ENCODE peak calls at places on chromosomes 4 and X, in six cellular contexts. V is H9, J is neuronal stem cell, Z is mesenchymal stem cell, T is trophoblast cell, K is H1. A is an unnamed sample.
A peak's percentile ranks its signal among the peaks of the same experiment; 100 is the strongest.

GRCh38 chrX:109830157-109830703 is 97.2 kb upstream of the ACSL4 start:
- DNase-seq in V (no peak), J (no peak), Z (no peak), T (no peak), K (no peak), A (no peak)

GRCh38 chrX:53682885-53683555 is 3.5 kb downstream of the HUWE1 start:
- DNase-seq in V (peak; percentile 52), J (no peak), Z (peak; percentile 82), T (peak; percentile 57), K (peak; percentile 46), A (peak; percentile 50)

GRCh38 chr4:7773401-7774187 is 166.1 kb downstream of the AFAP1 start:
- DNase-seq in V (no peak), J (no peak), Z (no peak), T (no peak), K (no peak), A (no peak)

GRCh38 chrX:25151749-25152148 is 136.0 kb upstream of the ARX start:
- DNase-seq in V (no peak), J (no peak), Z (no peak), T (no peak), K (no peak), A (no peak)

GRCh38 chr4:17492058-17492741 is 19.7 kb downstream of the QDPR start:
- DNase-seq in V (no peak), J (no peak), Z (peak; percentile 20), T (no peak), K (no peak), A (no peak)

GRCh38 chr4:29310252-29310651 is 1409.9 kb upstream of the PCDH7 start:
- DNase-seq in V (no peak), J (no peak), Z (no peak), T (no peak), K (no peak), A (peak; percentile 28)

GRCh38 chr4:87103691-87104187 is 116.7 kb downstream of the KLHL8 start:
- DNase-seq in V (no peak), J (no peak), Z (peak; percentile 73), T (peak; percentile 79), K (no peak), A (peak; percentile 84)

GRCh38 chrX:15739886-15740285 is 1.8 kb downstream of the CA5B start:
- DNase-seq in V (no peak), J (no peak), Z (no peak), T (no peak), K (no peak), A (peak; percentile 16)

GRCh38 chrX:133364201-133364600 is 51.1 kb downstream of the GPC4 start:
- DNase-seq in V (no peak), J (no peak), Z (no peak), T (no peak), K (no peak), A (peak; percentile 1)

GRCh38 chr4:182823576-182823975 is 93.6 kb downstream of the DCTD start:
- DNase-seq in V (no peak), J (no peak), Z (no peak), T (no peak), K (no peak), A (no peak)

GRCh38 chrX:79161655-79162054 is 17.2 kb downstream of the GPR174 start:
- DNase-seq in V (no peak), J (no peak), Z (no peak), T (no peak), K (no peak), A (no peak)

GRCh38 chrX:138287200-138287865 is 424.2 kb downstream of the FGF13 start:
- DNase-seq in V (no peak), J (no peak), Z (no peak), T (no peak), K (no peak), A (no peak)

GRCh38 chrX:56226980-56227379 is 5.2 kb upstream of the KLF8 start:
- DNase-seq in V (no peak), J (no peak), Z (no peak), T (no peak), K (no peak), A (no peak)

GRCh38 chrX:140337263-140337662 is 167.6 kb downstream of the SOX3 start:
- DNase-seq in V (no peak), J (no peak), Z (no peak), T (no peak), K (no peak), A (no peak)

GRCh38 chr4:151627491-151627890 is 133.3 kb downstream of the GATB start:
- DNase-seq in V (no peak), J (no peak), Z (peak; percentile 16), T (no peak), K (no peak), A (peak; percentile 15)

GRCh38 chrX:39854772-39855747 is 242.7 kb downstream of the BCOR start:
- DNase-seq in V (no peak), J (no peak), Z (peak; percentile 25), T (peak; percentile 25), K (no peak), A (no peak)

GRCh38 chrX:48694776-48695523 is 1.6 kb upstream of the SUV39H1 start:
- DNase-seq in V (no peak), J (no peak), Z (no peak), T (no peak), K (no peak), A (no peak)

GRCh38 chr4:87555751-87556619 is 26.8 kb upstream of the SPARCL1 start:
- DNase-seq in V (no peak), J (no peak), Z (peak; percentile 60), T (peak; percentile 46), K (no peak), A (peak; percentile 58)

GRCh38 chrX:39899876-39900787 is 197.6 kb downstream of the BCOR start:
- DNase-seq in V (no peak), J (no peak), Z (no peak), T (peak; percentile 71), K (no peak), A (no peak)

GRCh38 chr4:56684320-56684719 is 3.2 kb upstream of the HOPX start:
- DNase-seq in V (no peak), J (no peak), Z (peak; percentile 67), T (no peak), K (no peak), A (peak; percentile 37)

GRCh38 chr4:20418865-20419451 is 167.3 kb downstream of the SLIT2 start:
- DNase-seq in V (no peak), J (no peak), Z (peak; percentile 77), T (peak; percentile 55), K (no peak), A (peak; percentile 79)

GRCh38 chr4:138749303-138749702 is 266.3 kb upstream of the NOCT start:
- DNase-seq in V (no peak), J (no peak), Z (peak; percentile 55), T (no peak), K (no peak), A (peak; percentile 90)

GRCh38 chr4:34619531-34620109 is 1624.7 kb downstream of the ARAP2 start:
- DNase-seq in V (no peak), J (no peak), Z (peak; percentile 77), T (no peak), K (no peak), A (no peak)

GRCh38 chr4:2438822-2439718 is 20.3 kb downstream of the CFAP99 start:
- DNase-seq in V (no peak), J (no peak), Z (no peak), T (no peak), K (no peak), A (no peak)

GRCh38 chr4:6008092-6008551 is 10.1 kb downstream of the C4orf50 start:
- DNase-seq in V (peak; percentile 76), J (no peak), Z (no peak), T (no peak), K (peak; percentile 67), A (no peak)

GRCh38 chr4:36303430-36304137 is 22.2 kb downstream of the DTHD1 start:
- DNase-seq in V (no peak), J (no peak), Z (no peak), T (no peak), K (no peak), A (no peak)

GRCh38 chrX:85375333-85375738 is 4.1 kb downstream of the POF1B start:
- DNase-seq in V (no peak), J (no peak), Z (no peak), T (no peak), K (no peak), A (no peak)

GRCh38 chr4:102641796-102642195 is 119.0 kb downstream of the MANBA start:
- DNase-seq in V (no peak), J (no peak), Z (no peak), T (no peak), K (no peak), A (no peak)
- H3K14ac ChIP-seq in V (no peak overlapping the region), J (no peak overlapping the region), Z (no peak overlapping the region), T (no peak overlapping the region), K (no peak overlapping the region), A (no peak overlapping the region)

DNA sequence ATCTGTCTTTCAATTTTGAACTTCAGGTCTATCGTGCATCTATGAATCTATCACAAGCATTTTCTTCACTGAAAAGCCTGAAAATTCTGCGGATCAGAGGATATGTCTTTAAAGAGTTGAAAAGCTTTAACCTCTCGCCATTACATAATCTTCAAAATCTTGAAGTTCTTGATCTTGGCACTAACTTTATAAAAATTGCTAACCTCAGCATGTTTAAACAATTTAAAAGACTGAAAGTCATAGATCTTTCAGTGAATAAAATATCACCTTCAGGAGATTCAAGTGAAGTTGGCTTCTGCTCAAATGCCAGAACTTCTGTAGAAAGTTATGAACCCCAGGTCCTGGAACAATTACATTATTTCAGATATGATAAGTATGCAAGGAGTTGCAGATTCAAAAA is 19.7 kb downstream of the TLR7 start:
- DNase-seq in V (no peak), J (no peak), Z (no peak), T (no peak), K (no peak), A (no peak)
- H3K14ac ChIP-seq in V (no peak overlapping the region), J (no peak overlapping the region), Z (no peak overlapping the region), T (no peak overlapping the region), K (no peak overlapping the region), A (no peak overlapping the region)

GRCh38 chrX:30895331-30895730 is 6.3 kb upstream of the TAB3 start:
- DNase-seq in V (no peak), J (no peak), Z (no peak), T (peak; percentile 63), K (no peak), A (no peak)
- H3K14ac ChIP-seq in V (no peak overlapping the region), J (no peak overlapping the region), Z (no peak overlapping the region), T (no peak overlapping the region), K (no peak overlapping the region), A (no peak overlapping the region)

GRCh38 chr4:144280688-144281087 is 140.2 kb upstream of the GYPA start:
- DNase-seq in V (no peak), J (no peak), Z (no peak), T (no peak), K (no peak), A (no peak)
- H3K14ac ChIP-seq in V (no peak overlapping the region), J (no peak overlapping the region), Z (no peak overlapping the region), T (no peak overlapping the region), K (no peak overlapping the region), A (no peak overlapping the region)

DNA sequence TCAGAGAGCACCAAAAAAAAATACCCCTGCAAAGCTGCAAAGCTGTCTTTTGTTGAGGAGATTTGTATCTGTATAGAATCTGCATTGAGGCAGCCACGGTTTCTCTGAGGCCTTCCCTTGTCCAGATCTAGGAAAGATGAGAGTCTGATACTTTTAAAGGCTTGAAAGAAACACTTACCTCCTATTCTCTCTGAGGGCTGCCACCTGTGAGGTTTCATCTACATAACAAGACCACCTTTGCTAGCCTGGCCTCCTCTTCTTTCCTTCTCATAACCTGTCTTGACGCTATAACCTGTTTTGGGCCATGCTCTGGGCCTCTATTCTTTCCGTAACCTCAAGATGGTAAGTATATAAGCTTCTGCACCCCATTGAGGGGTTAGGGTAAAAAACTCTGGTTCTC is 779.6 kb upstream of the HTR2C start:
- DNase-seq in V (peak; percentile 47), J (no peak), Z (no peak), T (no peak), K (no peak), A (no peak)
- H3K14ac ChIP-seq in V (no peak overlapping the region), J (no peak overlapping the region), Z (no peak overlapping the region), T (no peak overlapping the region), K (no peak overlapping the region), A (no peak overlapping the region)